ENCODE peak calls at places on chromosome 13, in four cellular contexts. L is A172, H is caudate nucleus, Q is T-helper 1 cell. D is an unnamed sample.

GRCh38 chr13:23561261-23561660 is 9.0 kb upstream of the TNFRSF19 start:
- DNase-seq in H (no peak), L (no peak), Q (no peak), D (no peak)

GRCh38 chr13:113047587-113047986 is 58.0 kb upstream of the F7 start:
- DNase-seq in L (no peak), H (no peak), Q (no peak), D (no peak)

GRCh38 chr13:40484981-40485380 is 181.5 kb downstream of the FOXO1 start:
- DNase-seq in Q (peak; percentile 34), L (no peak), H (no peak), D (no peak)

GRCh38 chr13:30978981-30979956 is 46.8 kb downstream of the TEX26 start:
- DNase-seq in L (no peak), Q (peak; percentile 29), H (no peak), D (no peak)

GRCh38 chr13:36601186-36601585 is 72.6 kb upstream of the SERTM1 start:
- DNase-seq in L (no peak), Q (no peak), H (no peak), D (peak; percentile 0)

GRCh38 chr13:86572115-86572514 is 772.9 kb upstream of the SLITRK6 start:
- DNase-seq in H (no peak), L (peak; percentile 66), Q (no peak), D (peak; percentile 80)

GRCh38 chr13:28199089-28199488 is 60.7 kb downstream of the PAN3 start:
- DNase-seq in H (no peak), L (no peak), Q (no peak), D (no peak)

GRCh38 chr13:65964672-65965071 is 1265.5 kb downstream of the PCDH9 start:
- DNase-seq in H (no peak), Q (no peak), L (no peak), D (no peak)

GRCh38 chr13:113997845-113998751 is 24.2 kb upstream of the C13orf46 start:
- DNase-seq in H (no peak), L (no peak), Q (no peak), D (peak; percentile 81)

GRCh38 chr13:74796126-74796643 is 662.0 kb upstream of the KLF12 start:
- DNase-seq in Q (no peak), L (no peak), H (peak; percentile 2), D (no peak)

GRCh38 chr13:26629260-26629659 is 71.8 kb downstream of the WASF3 start:
- DNase-seq in L (no peak), Q (no peak), H (no peak), D (peak; percentile 26)

GRCh38 chr13:78609464-78610205 is 6.3 kb upstream of the POU4F1 start:
- DNase-seq in L (no peak), Q (no peak), H (no peak), D (no peak)

GRCh38 chr13:89749888-89750287 is 1597.6 kb upstream of the MIR17HG start:
- DNase-seq in H (no peak), Q (no peak), L (no peak), D (no peak)

GRCh38 chr13:31772231-31772630 is 32.9 kb downstream of the RXFP2 start:
- DNase-seq in H (no peak), Q (no peak), L (no peak), D (no peak)

GRCh38 chr13:29683041-29683440 is 87.6 kb upstream of the SLC7A1 start:
- DNase-seq in H (no peak), Q (no peak), L (no peak), D (no peak)

GRCh38 chr13:51230473-51231105 is 8.4 kb downstream of the FAM124A start:
- DNase-seq in H (no peak), L (no peak), Q (no peak), D (peak; percentile 8)

GRCh38 chr13:32846020-32846451 is 170.2 kb upstream of the KL start:
- DNase-seq in L (no peak), H (peak; percentile 19), Q (no peak), D (no peak)

GRCh38 chr13:30752201-30752797 is 17.0 kb downstream of the ALOX5AP start:
- DNase-seq in Q (no peak), H (no peak), L (no peak), D (peak; percentile 74)

GRCh38 chr13:113904411-113904810 is 40.5 kb upstream of the GAS6 start:
- DNase-seq in L (no peak), Q (peak; percentile 10), H (no peak), D (peak; percentile 36)

GRCh38 chr13:28283600-28283999 is 145.3 kb downstream of the PAN3 start:
- DNase-seq in L (no peak), Q (no peak), H (no peak), D (no peak)